ENCODE peak calls at places on chromosome 19, in ten cellular contexts. Z is body of pancreas, M is Peyer's patch, V is IMR-90, F is ovary, U is tibial nerve, L is transverse colon, O is adrenal gland, W is heart left ventricle, N is stomach. I is an unnamed sample. For H3K36me3 and H3K9me3, the result is how much of the 10 kb centered on the place peaks cover.

GRCh38 chr19:35531291-35531690 is 2.0 kb upstream of the GAPDHS start:
- DNase-seq in Z (no peak), M (no peak), V (no peak), F (no peak), U (no peak), L (no peak), O (no peak), W (no peak), N (no peak), I (no peak)

GRCh38 chr19:46719629-46720515 is 3.0 kb upstream of the PRKD2 start:
- DNase-seq in Z (no peak), M (no peak), V (no peak), F (no peak), U (no peak), L (no peak), O (no peak), W (no peak), N (no peak), I (no peak)

GRCh38 chr19:47230122-47230920 is 678 bp downstream of the BBC3 start:
- DNase-seq in Z (peak), M (peak), V (peak), F (peak), U (peak), L (peak), O (peak), W (peak), N (peak), I (peak)

GRCh38 chr19:2327773-2328400 is 499 bp downstream of the LSM7 start:
- DNase-seq in Z (no peak), M (no peak), V (peak), F (no peak), U (peak), L (peak), O (peak), W (no peak), N (peak), I (peak)

GRCh38 chr19:5801796-5802616 is 2.9 kb upstream of the NRTN start:
- DNase-seq in Z (no peak), M (no peak), V (peak), F (no peak), U (no peak), L (no peak), O (no peak), W (no peak), N (no peak), I (peak)

GRCh38 chr19:46107371-46107770 is 17.1 kb downstream of the IGFL3 start:
- DNase-seq in Z (no peak), M (no peak), V (peak), F (no peak), U (no peak), L (no peak), O (no peak), W (no peak), N (no peak), I (no peak)

GRCh38 chr19:40583283-40583682 is 6.6 kb downstream of the SHKBP1 start:
- DNase-seq in Z (no peak), M (no peak), V (no peak), F (no peak), U (no peak), L (no peak), O (no peak), W (no peak), N (no peak), I (no peak)

GRCh38 chr19:40403262-40403984 is 9.8 kb downstream of the PRX start:
- DNase-seq in Z (peak), M (peak), V (peak), F (peak), U (peak), L (peak), O (peak), W (peak), N (peak), I (peak)

GRCh38 chr19:46081928-46082727 is 41.3 kb upstream of the IGFL4 start:
- DNase-seq in Z (peak), M (no peak), V (peak), F (no peak), U (peak), L (no peak), O (no peak), W (no peak), N (no peak), I (no peak)

GRCh38 chr19:32307591-32307990 is 37.8 kb upstream of the ZNF507 start:
- DNase-seq in Z (no peak), M (no peak), V (no peak), F (no peak), U (no peak), L (no peak), O (no peak), W (no peak), N (no peak), I (no peak)

GRCh38 chr19:13918726-13919411 is 12.9 kb downstream of the CC2D1A start:
- DNase-seq in Z (no peak), M (no peak), V (no peak), F (no peak), U (no peak), L (no peak), O (no peak), W (no peak), N (no peak), I (no peak)

GRCh38 chr19:3950871-3951861 is 18.3 kb downstream of the NMRK2 start:
- DNase-seq in Z (no peak), M (no peak), V (no peak), F (peak), U (no peak), L (no peak), O (no peak), W (peak), N (no peak), I (peak)

GRCh38 chr19:45558399-45558878 is 26.2 kb downstream of the OPA3 start:
- DNase-seq in Z (peak), M (peak), V (peak), F (no peak), U (peak), L (peak), O (peak), W (no peak), N (peak), I (peak)

GRCh38 chr19:29678484-29679106 is 13.3 kb downstream of the PLEKHF1 start:
- DNase-seq in Z (no peak), M (no peak), V (no peak), F (peak), U (peak), L (peak), O (no peak), W (peak), N (no peak), I (peak)

GRCh38 chr19:38319421-38320258 is at the start of gene KCNK6:
- DNase-seq in Z (peak), M (peak), V (no peak), F (peak), U (peak), L (peak), O (no peak), W (peak), N (peak), I (peak)

GRCh38 chr19:14147797-14148605 is 11.6 kb upstream of the ASF1B start:
- DNase-seq in Z (peak), M (peak), V (peak), F (peak), U (peak), L (peak), O (peak), W (peak), N (peak), I (peak)

GRCh38 chr19:34677386-34678084 is at the start of gene ZNF302:
- DNase-seq in Z (peak), M (peak), V (peak), F (peak), U (peak), L (peak), O (peak), W (peak), N (peak), I (peak)

GRCh38 chr19:38743394-38744297 is 628 bp downstream of the CAPN12 start:
- DNase-seq in Z (no peak), M (no peak), V (no peak), F (no peak), U (no peak), L (no peak), O (no peak), W (no peak), N (no peak), I (no peak)

GRCh38 chr19:14091885-14092462 is 1.4 kb upstream of the SAMD1 start:
- DNase-seq in Z (no peak), M (peak), V (no peak), F (no peak), U (no peak), L (no peak), O (no peak), W (no peak), N (no peak), I (no peak)

GRCh38 chr19:16875584-16876555 is 12.9 kb upstream of the F2RL3 start:
- DNase-seq in Z (no peak), M (no peak), V (no peak), F (no peak), U (no peak), L (peak), O (no peak), W (no peak), N (no peak), I (no peak)

GRCh38 chr19:17982430-17982829 is 15.5 kb downstream of the KCNN1 start:
- DNase-seq in Z (no peak), M (no peak), V (no peak), F (no peak), U (no peak), L (no peak), O (no peak), W (no peak), N (no peak), I (no peak)

GRCh38 chr19:33795370-33796163 is 1.1 kb upstream of the KCTD15 start:
- DNase-seq in Z (peak), M (peak), V (peak), F (peak), U (peak), L (peak), O (peak), W (peak), N (peak), I (peak)

GRCh38 chr19:10553087-10553667 is 9.5 kb downstream of the ATG4D start:
- DNase-seq in Z (no peak), M (no peak), V (no peak), F (no peak), U (no peak), L (no peak), O (no peak), W (no peak), N (no peak), I (no peak)

GRCh38 chr19:10550336-10550735 is 6.6 kb downstream of the ATG4D start:
- DNase-seq in Z (no peak), M (no peak), V (no peak), F (no peak), U (no peak), L (no peak), O (no peak), W (no peak), N (no peak), I (no peak)

GRCh38 chr19:10552596-10553053 is 8.9 kb downstream of the ATG4D start:
- DNase-seq in Z (no peak), M (peak), V (no peak), F (no peak), U (no peak), L (no peak), O (no peak), W (no peak), N (no peak), I (peak)

GRCh38 chr19:10549733-10550132 is 6.0 kb downstream of the ATG4D start:
- DNase-seq in Z (no peak), M (no peak), V (no peak), F (no peak), U (no peak), L (no peak), O (no peak), W (no peak), N (no peak), I (no peak)

DNA sequence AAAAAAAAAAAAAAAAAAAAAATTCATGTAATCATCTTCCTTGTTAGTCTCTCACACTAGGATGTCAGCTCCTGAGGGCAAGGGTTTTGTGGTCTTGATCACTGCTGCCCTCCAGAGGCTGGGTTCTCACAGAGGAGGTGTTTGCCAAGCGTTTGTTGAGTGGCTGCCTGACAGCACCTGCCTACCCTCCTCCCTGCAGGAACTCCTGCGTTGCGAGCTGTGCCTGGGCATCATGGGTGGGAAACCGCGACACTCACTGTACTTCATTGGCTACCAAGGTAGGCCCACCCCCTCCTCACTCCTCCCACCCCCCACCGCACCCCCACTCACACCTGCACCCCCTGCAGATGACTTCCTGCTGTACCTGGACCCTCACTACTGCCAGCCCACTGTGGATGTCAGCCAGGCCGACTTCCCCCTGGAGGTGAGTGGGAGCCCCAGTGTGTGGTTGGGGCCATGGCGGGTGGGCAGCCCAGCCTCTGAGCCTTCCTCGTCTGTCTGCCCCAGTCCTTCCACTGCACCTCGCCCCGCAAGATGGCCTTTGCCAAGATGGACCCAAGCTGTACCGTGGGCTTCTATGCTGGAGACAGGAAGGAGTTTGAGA is 8.1 kb downstream of the ATG4D start:
- DNase-seq in Z (peak), M (no peak), V (no peak), F (no peak), U (no peak), L (peak), O (no peak), W (no peak), N (peak), I (no peak)
- H3K36me3 ChIP-seq in Z (under half), M (half or more), V (half or more), F (under half), U (under half), L (under half), O (under half), W (under half), N (half or more), I (under half)

DNA sequence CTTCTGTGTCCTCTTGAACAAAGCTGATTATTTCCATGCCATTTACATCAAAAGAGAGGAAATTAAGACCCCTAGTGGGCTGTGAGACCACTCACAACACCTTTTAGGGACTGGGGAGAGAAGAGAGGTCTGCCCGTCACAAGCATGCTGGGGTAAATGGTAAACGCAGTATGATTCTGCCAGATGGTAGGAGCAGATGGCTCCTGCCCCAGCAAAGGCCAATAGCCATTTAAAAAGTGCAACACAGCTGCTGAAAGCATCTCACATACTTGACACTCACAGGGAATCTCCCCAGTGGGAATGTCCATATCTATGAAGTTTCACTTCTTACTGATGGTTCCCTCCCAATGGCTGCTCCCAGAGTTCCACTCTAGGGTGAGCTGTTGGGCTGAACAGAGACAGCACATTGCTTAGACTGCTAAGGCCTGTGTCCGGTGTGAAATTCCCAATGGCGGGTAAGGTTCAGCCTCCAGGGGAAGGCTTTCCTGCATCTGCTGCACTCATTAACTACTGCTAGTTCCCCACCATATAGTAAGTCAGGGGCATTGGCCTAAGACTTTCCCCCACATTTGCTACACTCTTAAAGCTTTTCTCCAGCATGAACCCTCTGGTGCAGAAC is 7.4 kb downstream of the ZNF671 start:
- DNase-seq in Z (no peak), M (no peak), V (no peak), F (no peak), U (no peak), L (no peak), O (no peak), W (no peak), N (no peak), I (no peak)
- H3K9me3 ChIP-seq in Z (under half), M (under half), V (half or more), F (half or more), U (under half), L (half or more), O (under half), W (under half), N (half or more), I (under half)

GRCh38 chr19:49109051-49109450 is 5.1 kb upstream of the LIN7B start:
- DNase-seq in Z (no peak), M (no peak), V (no peak), F (no peak), U (no peak), L (no peak), O (no peak), W (no peak), N (no peak), I (no peak)
- TF ChIP-seq POLR2A in Z (no peak), M (no peak), V (no peak), F (no peak), U (no peak), L (no peak), O (no peak), W (no peak), N (no peak), I (no peak)

DNA sequence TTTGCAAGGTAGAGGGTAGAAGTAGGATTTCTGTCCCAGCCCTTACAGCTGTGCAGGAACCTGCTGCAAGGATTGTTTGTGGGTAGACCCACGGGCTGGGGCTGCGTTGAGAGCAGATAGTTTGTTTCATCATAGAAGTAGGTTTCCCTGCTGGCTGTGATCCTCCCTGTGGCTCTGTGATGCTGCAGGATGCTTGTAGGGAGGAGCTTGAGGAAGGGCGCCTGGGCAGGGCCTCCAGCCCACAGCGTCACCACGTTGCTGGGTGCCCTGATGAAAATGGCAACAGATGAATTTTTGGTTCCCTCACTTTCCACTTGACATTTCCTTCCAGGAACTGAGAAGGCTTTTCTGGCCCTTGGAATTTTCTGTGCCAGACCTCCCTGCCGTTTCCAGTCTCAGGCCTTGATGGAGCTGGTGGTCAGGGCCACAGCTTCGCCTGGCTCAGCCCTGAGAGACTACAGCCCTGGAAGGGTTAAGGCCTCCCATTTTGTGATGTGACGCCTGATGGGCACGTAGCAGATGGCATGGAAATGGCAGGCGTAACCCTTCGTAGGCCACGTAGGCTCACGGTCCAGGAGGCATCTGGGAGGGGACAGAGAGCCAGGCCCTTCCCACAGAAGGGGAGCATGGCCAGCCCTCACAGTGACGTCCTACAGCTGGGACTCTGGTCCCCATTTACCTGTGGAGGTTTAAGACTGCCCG is 42.2 kb downstream of the GATAD2A start:
- DNase-seq in Z (no peak), M (peak), V (peak), F (no peak), U (no peak), L (no peak), O (peak), W (no peak), N (no peak), I (no peak)
- H3K36me3 ChIP-seq in Z (under half), M (under half), V (under half), F (under half), U (under half), L (under half), O (under half), W (under half), N (under half), I (under half)

GRCh38 chr19:36837902-36838783 is at the start of gene ZNF790:
- DNase-seq in Z (peak), M (peak), V (peak), F (peak), U (peak), L (peak), O (peak), W (peak), N (peak), I (peak)
- H3K9me3 ChIP-seq in Z (under half), M (under half), V (under half), F (under half), U (under half), L (under half), O (under half), W (under half), N (under half), I (under half)

GRCh38 chr19:11138659-11139526 is 16.7 kb downstream of the SPC24 start:
- DNase-seq in Z (no peak), M (peak), V (peak), F (peak), U (peak), L (peak), O (peak), W (peak), N (peak), I (peak)
- TF ChIP-seq POLR2A in Z (no peak), M (no peak), V (no peak), F (peak), U (no peak), L (no peak), O (peak), W (peak), N (no peak), I (no peak)